ENCODE peak calls at places on chromosomes 5 and 9, in seven cellular contexts. One of them, this sample, is unnamed.

GRCh38 chr9:125003332-125003731 is 62.4 kb upstream of the GOLGA1 start:
- DNase-seq in GOT3: no peak
- DNase-seq in Calu3: no peak
- DNase-seq in AG08395: no peak
- DNase-seq in T-helper 2 cell: no peak
- DNase-seq in AG20443: no peak
- DNase-seq in WTC11: no peak
- DNase-seq in this sample: no peak

GRCh38 chr5:171542504-171543150 is 123.2 kb downstream of the FGF18 start:
- DNase-seq in GOT3: no peak
- DNase-seq in Calu3: no peak
- DNase-seq in AG08395: no peak
- DNase-seq in T-helper 2 cell: no peak
- DNase-seq in AG20443: no peak
- DNase-seq in WTC11: no peak
- DNase-seq in this sample: no peak

GRCh38 chr9:120919639-120920494 is 6.7 kb downstream of the TRAF1 start:
- DNase-seq in GOT3: no peak
- DNase-seq in Calu3: no peak
- DNase-seq in AG08395: no peak
- DNase-seq in T-helper 2 cell: no peak
- DNase-seq in AG20443: no peak
- DNase-seq in WTC11: no peak
- DNase-seq in this sample: no peak

GRCh38 chr5:180105827-180106312 is 34.3 kb upstream of the RNF130 start:
- DNase-seq in GOT3: no peak
- DNase-seq in Calu3: no peak
- DNase-seq in AG08395: no peak
- DNase-seq in T-helper 2 cell: no peak
- DNase-seq in AG20443: peak
- DNase-seq in WTC11: no peak
- DNase-seq in this sample: no peak

GRCh38 chr5:74576941-74577456 is 63.5 kb downstream of the ENC1 start:
- DNase-seq in GOT3: no peak
- DNase-seq in Calu3: no peak
- DNase-seq in AG08395: peak
- DNase-seq in T-helper 2 cell: no peak
- DNase-seq in AG20443: peak
- DNase-seq in WTC11: no peak
- DNase-seq in this sample: peak

GRCh38 chr9:98150726-98151125 is 31.7 kb upstream of the TRIM14 start:
- DNase-seq in GOT3: no peak
- DNase-seq in Calu3: no peak
- DNase-seq in AG08395: no peak
- DNase-seq in T-helper 2 cell: no peak
- DNase-seq in AG20443: no peak
- DNase-seq in WTC11: no peak
- DNase-seq in this sample: no peak

GRCh38 chr5:163696270-163696887 is 191.0 kb downstream of the MAT2B start:
- DNase-seq in GOT3: peak
- DNase-seq in Calu3: peak
- DNase-seq in AG08395: peak
- DNase-seq in T-helper 2 cell: no peak
- DNase-seq in AG20443: peak
- DNase-seq in WTC11: peak
- DNase-seq in this sample: peak

GRCh38 chr5:74766348-74766886 is 500 bp downstream of the GFM2 start:
- DNase-seq in GOT3: no peak
- DNase-seq in Calu3: peak
- DNase-seq in AG08395: peak
- DNase-seq in T-helper 2 cell: no peak
- DNase-seq in AG20443: peak
- DNase-seq in WTC11: no peak
- DNase-seq in this sample: peak

GRCh38 chr5:22699319-22699718 is 153.8 kb downstream of the CDH12 start:
- DNase-seq in GOT3: no peak
- DNase-seq in Calu3: no peak
- DNase-seq in AG08395: no peak
- DNase-seq in T-helper 2 cell: no peak
- DNase-seq in AG20443: no peak
- DNase-seq in WTC11: no peak
- DNase-seq in this sample: no peak

GRCh38 chr9:113298924-113299770 is 4.0 kb downstream of the RNF183 start:
- DNase-seq in GOT3: no peak
- DNase-seq in Calu3: no peak
- DNase-seq in AG08395: no peak
- DNase-seq in T-helper 2 cell: no peak
- DNase-seq in AG20443: no peak
- DNase-seq in WTC11: peak
- DNase-seq in this sample: no peak

GRCh38 chr9:85521331-85522197 is 220.2 kb downstream of the AGTPBP1 start:
- DNase-seq in GOT3: no peak
- DNase-seq in Calu3: no peak
- DNase-seq in AG08395: peak
- DNase-seq in T-helper 2 cell: no peak
- DNase-seq in AG20443: peak
- DNase-seq in WTC11: no peak
- DNase-seq in this sample: peak

GRCh38 chr5:179606071-179606909 is 17.2 kb downstream of the HNRNPH1 start:
- DNase-seq in GOT3: no peak
- DNase-seq in Calu3: no peak
- DNase-seq in AG08395: no peak
- DNase-seq in T-helper 2 cell: no peak
- DNase-seq in AG20443: no peak
- DNase-seq in WTC11: no peak
- DNase-seq in this sample: no peak

GRCh38 chr5:178392386-178392785 is 159.8 kb upstream of the PHYKPL start:
- DNase-seq in GOT3: no peak
- DNase-seq in Calu3: no peak
- DNase-seq in AG08395: no peak
- DNase-seq in T-helper 2 cell: no peak
- DNase-seq in AG20443: no peak
- DNase-seq in WTC11: no peak
- DNase-seq in this sample: no peak

This sample was measured in GM03348.